ENCODE peak calls at places on chromosomes 11 and 22, in seven cellular contexts. One of them, this sample, is unnamed.

GRCh38 chr11:132047167-132047566 is 676.8 kb downstream of the NTM start:
- DNase-seq in brain microvascular endothelial cell: no peak
- DNase-seq in islet precursor cell: no peak
- DNase-seq in A549: no peak
- DNase-seq in naive thymus-derived CD8-positive, alpha-beta T cell: no peak
- DNase-seq in left kidney: no peak
- DNase-seq in stimulated activated CD8-positive, alpha-beta memory T cell treated with anti-CD3 and anti-CD28 coated beads, Interleukin-4, amount 100 ng/mL, for 24 hours: no peak
- DNase-seq in this sample: no peak

GRCh38 chr11:71451596-71452353 is 1.2 kb upstream of the NADSYN1 start:
- DNase-seq in stimulated activated CD8-positive, alpha-beta memory T cell treated with anti-CD3 and anti-CD28 coated beads, Interleukin-4, amount 100 ng/mL, for 24 hours: no peak
- DNase-seq in brain microvascular endothelial cell: no peak
- DNase-seq in left kidney: peak
- DNase-seq in islet precursor cell: peak
- DNase-seq in naive thymus-derived CD8-positive, alpha-beta T cell: no peak
- DNase-seq in A549: no peak
- DNase-seq in this sample: no peak

GRCh38 chr22:24376606-24377005 is 50.8 kb upstream of the ADORA2A start:
- DNase-seq in brain microvascular endothelial cell: no peak
- DNase-seq in A549: no peak
- DNase-seq in islet precursor cell: no peak
- DNase-seq in stimulated activated CD8-positive, alpha-beta memory T cell treated with anti-CD3 and anti-CD28 coated beads, Interleukin-4, amount 100 ng/mL, for 24 hours: no peak
- DNase-seq in left kidney: no peak
- DNase-seq in naive thymus-derived CD8-positive, alpha-beta T cell: no peak
- DNase-seq in this sample: no peak

GRCh38 chr11:126635511-126635910 is 280.0 kb downstream of the ST3GAL4 start:
- DNase-seq in islet precursor cell: no peak
- DNase-seq in brain microvascular endothelial cell: no peak
- DNase-seq in A549: no peak
- DNase-seq in stimulated activated CD8-positive, alpha-beta memory T cell treated with anti-CD3 and anti-CD28 coated beads, Interleukin-4, amount 100 ng/mL, for 24 hours: no peak
- DNase-seq in naive thymus-derived CD8-positive, alpha-beta T cell: no peak
- DNase-seq in left kidney: no peak
- DNase-seq in this sample: no peak

GRCh38 chr11:111977141-111978027 is 40.2 kb downstream of the DIXDC1 start:
- DNase-seq in left kidney: peak
- DNase-seq in stimulated activated CD8-positive, alpha-beta memory T cell treated with anti-CD3 and anti-CD28 coated beads, Interleukin-4, amount 100 ng/mL, for 24 hours: no peak
- DNase-seq in islet precursor cell: peak
- DNase-seq in A549: no peak
- DNase-seq in brain microvascular endothelial cell: peak
- DNase-seq in naive thymus-derived CD8-positive, alpha-beta T cell: no peak
- DNase-seq in this sample: no peak

GRCh38 chr11:75319035-75319877 is 32.2 kb downstream of the ARRB1 start:
- DNase-seq in brain microvascular endothelial cell: no peak
- DNase-seq in islet precursor cell: no peak
- DNase-seq in naive thymus-derived CD8-positive, alpha-beta T cell: no peak
- DNase-seq in A549: no peak
- DNase-seq in stimulated activated CD8-positive, alpha-beta memory T cell treated with anti-CD3 and anti-CD28 coated beads, Interleukin-4, amount 100 ng/mL, for 24 hours: no peak
- DNase-seq in left kidney: no peak
- DNase-seq in this sample: peak

GRCh38 chr11:72078477-72078876 is 1.9 kb downstream of the NUMA1 start:
- DNase-seq in stimulated activated CD8-positive, alpha-beta memory T cell treated with anti-CD3 and anti-CD28 coated beads, Interleukin-4, amount 100 ng/mL, for 24 hours: no peak
- DNase-seq in A549: no peak
- DNase-seq in brain microvascular endothelial cell: no peak
- DNase-seq in naive thymus-derived CD8-positive, alpha-beta T cell: no peak
- DNase-seq in left kidney: peak
- DNase-seq in islet precursor cell: peak
- DNase-seq in this sample: no peak

GRCh38 chr11:12053606-12054361 is 45.4 kb upstream of the DKK3 start:
- DNase-seq in naive thymus-derived CD8-positive, alpha-beta T cell: no peak
- DNase-seq in islet precursor cell: peak
- DNase-seq in A549: no peak
- DNase-seq in left kidney: no peak
- DNase-seq in stimulated activated CD8-positive, alpha-beta memory T cell treated with anti-CD3 and anti-CD28 coated beads, Interleukin-4, amount 100 ng/mL, for 24 hours: no peak
- DNase-seq in brain microvascular endothelial cell: no peak
- DNase-seq in this sample: no peak

GRCh38 chr22:44931077-44931540 is 78.7 kb downstream of the PHF21B start:
- DNase-seq in A549: no peak
- DNase-seq in naive thymus-derived CD8-positive, alpha-beta T cell: no peak
- DNase-seq in brain microvascular endothelial cell: no peak
- DNase-seq in stimulated activated CD8-positive, alpha-beta memory T cell treated with anti-CD3 and anti-CD28 coated beads, Interleukin-4, amount 100 ng/mL, for 24 hours: no peak
- DNase-seq in islet precursor cell: peak
- DNase-seq in left kidney: peak
- DNase-seq in this sample: peak

GRCh38 chr11:65430406-65431217 is 8.0 kb downstream of the NEAT1 start:
- DNase-seq in left kidney: no peak
- DNase-seq in naive thymus-derived CD8-positive, alpha-beta T cell: no peak
- DNase-seq in stimulated activated CD8-positive, alpha-beta memory T cell treated with anti-CD3 and anti-CD28 coated beads, Interleukin-4, amount 100 ng/mL, for 24 hours: no peak
- DNase-seq in A549: no peak
- DNase-seq in brain microvascular endothelial cell: peak
- DNase-seq in islet precursor cell: no peak
- DNase-seq in this sample: no peak

GRCh38 chr11:110587129-110587528 is 125.1 kb downstream of the ARHGAP20 start:
- DNase-seq in stimulated activated CD8-positive, alpha-beta memory T cell treated with anti-CD3 and anti-CD28 coated beads, Interleukin-4, amount 100 ng/mL, for 24 hours: no peak
- DNase-seq in A549: no peak
- DNase-seq in left kidney: no peak
- DNase-seq in naive thymus-derived CD8-positive, alpha-beta T cell: no peak
- DNase-seq in brain microvascular endothelial cell: no peak
- DNase-seq in islet precursor cell: no peak
- DNase-seq in this sample: no peak

GRCh38 chr11:1082346-1082727 is 7.7 kb downstream of the MUC2 start:
- DNase-seq in stimulated activated CD8-positive, alpha-beta memory T cell treated with anti-CD3 and anti-CD28 coated beads, Interleukin-4, amount 100 ng/mL, for 24 hours: no peak
- DNase-seq in A549: no peak
- DNase-seq in naive thymus-derived CD8-positive, alpha-beta T cell: no peak
- DNase-seq in left kidney: no peak
- DNase-seq in brain microvascular endothelial cell: no peak
- DNase-seq in islet precursor cell: no peak
- DNase-seq in this sample: no peak

GRCh38 chr11:73361953-73362776 is 14.0 kb upstream of the RELT start:
- DNase-seq in A549: no peak
- DNase-seq in islet precursor cell: peak
- DNase-seq in naive thymus-derived CD8-positive, alpha-beta T cell: no peak
- DNase-seq in stimulated activated CD8-positive, alpha-beta memory T cell treated with anti-CD3 and anti-CD28 coated beads, Interleukin-4, amount 100 ng/mL, for 24 hours: no peak
- DNase-seq in brain microvascular endothelial cell: no peak
- DNase-seq in left kidney: peak
- DNase-seq in this sample: no peak

GRCh38 chr11:45771194-45771941 is 33.6 kb upstream of the SLC35C1 start:
- DNase-seq in islet precursor cell: peak
- DNase-seq in stimulated activated CD8-positive, alpha-beta memory T cell treated with anti-CD3 and anti-CD28 coated beads, Interleukin-4, amount 100 ng/mL, for 24 hours: peak
- DNase-seq in naive thymus-derived CD8-positive, alpha-beta T cell: peak
- DNase-seq in A549: peak
- DNase-seq in brain microvascular endothelial cell: peak
- DNase-seq in left kidney: peak
- DNase-seq in this sample: peak

GRCh38 chr11:57256119-57256518 is 19.1 kb upstream of the APLNR start:
- DNase-seq in left kidney: no peak
- DNase-seq in stimulated activated CD8-positive, alpha-beta memory T cell treated with anti-CD3 and anti-CD28 coated beads, Interleukin-4, amount 100 ng/mL, for 24 hours: no peak
- DNase-seq in islet precursor cell: no peak
- DNase-seq in brain microvascular endothelial cell: no peak
- DNase-seq in naive thymus-derived CD8-positive, alpha-beta T cell: no peak
- DNase-seq in A549: no peak
- DNase-seq in this sample: no peak

GRCh38 chr11:3202759-3203158 is 15.9 kb downstream of the MRGPRG start:
- DNase-seq in brain microvascular endothelial cell: no peak
- DNase-seq in A549: no peak
- DNase-seq in left kidney: no peak
- DNase-seq in islet precursor cell: no peak
- DNase-seq in stimulated activated CD8-positive, alpha-beta memory T cell treated with anti-CD3 and anti-CD28 coated beads, Interleukin-4, amount 100 ng/mL, for 24 hours: peak
- DNase-seq in naive thymus-derived CD8-positive, alpha-beta T cell: no peak
- DNase-seq in this sample: no peak

GRCh38 chr22:38871360-38872171 is 450 bp downstream of the CBX6 start:
- DNase-seq in naive thymus-derived CD8-positive, alpha-beta T cell: no peak
- DNase-seq in brain microvascular endothelial cell: no peak
- DNase-seq in A549: no peak
- DNase-seq in islet precursor cell: peak
- DNase-seq in stimulated activated CD8-positive, alpha-beta memory T cell treated with anti-CD3 and anti-CD28 coated beads, Interleukin-4, amount 100 ng/mL, for 24 hours: no peak
- DNase-seq in left kidney: peak
- DNase-seq in this sample: no peak

GRCh38 chr11:109734602-109735001 is 312.6 kb downstream of the C11orf87 start:
- DNase-seq in naive thymus-derived CD8-positive, alpha-beta T cell: no peak
- DNase-seq in islet precursor cell: no peak
- DNase-seq in brain microvascular endothelial cell: no peak
- DNase-seq in A549: no peak
- DNase-seq in left kidney: peak
- DNase-seq in stimulated activated CD8-positive, alpha-beta memory T cell treated with anti-CD3 and anti-CD28 coated beads, Interleukin-4, amount 100 ng/mL, for 24 hours: no peak
- DNase-seq in this sample: no peak

GRCh38 chr11:36041988-36042606 is 98.2 kb downstream of the LDLRAD3 start:
- DNase-seq in islet precursor cell: no peak
- DNase-seq in A549: no peak
- DNase-seq in brain microvascular endothelial cell: no peak
- DNase-seq in stimulated activated CD8-positive, alpha-beta memory T cell treated with anti-CD3 and anti-CD28 coated beads, Interleukin-4, amount 100 ng/mL, for 24 hours: no peak
- DNase-seq in naive thymus-derived CD8-positive, alpha-beta T cell: no peak
- DNase-seq in left kidney: no peak
- DNase-seq in this sample: peak

GRCh38 chr11:34366522-34366921 is 8.7 kb upstream of the ABTB2 start:
- DNase-seq in left kidney: peak
- DNase-seq in islet precursor cell: no peak
- DNase-seq in brain microvascular endothelial cell: no peak
- DNase-seq in stimulated activated CD8-positive, alpha-beta memory T cell treated with anti-CD3 and anti-CD28 coated beads, Interleukin-4, amount 100 ng/mL, for 24 hours: no peak
- DNase-seq in A549: no peak
- DNase-seq in naive thymus-derived CD8-positive, alpha-beta T cell: no peak
- DNase-seq in this sample: peak

GRCh38 chr11:85464283-85464682 is 162.9 kb downstream of the DLG2 start:
- DNase-seq in stimulated activated CD8-positive, alpha-beta memory T cell treated with anti-CD3 and anti-CD28 coated beads, Interleukin-4, amount 100 ng/mL, for 24 hours: no peak
- DNase-seq in naive thymus-derived CD8-positive, alpha-beta T cell: no peak
- DNase-seq in left kidney: no peak
- DNase-seq in brain microvascular endothelial cell: no peak
- DNase-seq in A549: no peak
- DNase-seq in islet precursor cell: no peak
- DNase-seq in this sample: no peak

GRCh38 chr11:36492724-36493304 is 17.3 kb downstream of the TRAF6 start:
- DNase-seq in A549: peak
- DNase-seq in left kidney: peak
- DNase-seq in islet precursor cell: no peak
- DNase-seq in naive thymus-derived CD8-positive, alpha-beta T cell: no peak
- DNase-seq in stimulated activated CD8-positive, alpha-beta memory T cell treated with anti-CD3 and anti-CD28 coated beads, Interleukin-4, amount 100 ng/mL, for 24 hours: no peak
- DNase-seq in brain microvascular endothelial cell: peak
- DNase-seq in this sample: peak

GRCh38 chr11:119589011-119589410 is 140.0 kb downstream of the NECTIN1 start:
- DNase-seq in stimulated activated CD8-positive, alpha-beta memory T cell treated with anti-CD3 and anti-CD28 coated beads, Interleukin-4, amount 100 ng/mL, for 24 hours: no peak
- DNase-seq in A549: no peak
- DNase-seq in islet precursor cell: no peak
- DNase-seq in naive thymus-derived CD8-positive, alpha-beta T cell: no peak
- DNase-seq in left kidney: no peak
- DNase-seq in brain microvascular endothelial cell: no peak
- DNase-seq in this sample: no peak